ENCODE peak calls at places on chromosomes 6 and 20, in eight cellular contexts. One of them, this sample, is unnamed.

GRCh38 chr20:3431109-3431508 is 23.6 kb upstream of the DNAAF9 start:
- DNase-seq in transverse colon: no peak
- DNase-seq in A549: no peak
- DNase-seq in H1: no peak
- DNase-seq in ovary: no peak
- DNase-seq in adrenal gland: no peak
- DNase-seq in uterus: no peak
- DNase-seq in NB4: peak
- DNase-seq in this sample: no peak

GRCh38 chr20:24943731-24944130 is 5.3 kb upstream of the CST7 start:
- DNase-seq in adrenal gland: no peak
- DNase-seq in ovary: no peak
- DNase-seq in transverse colon: no peak
- DNase-seq in H1: no peak
- DNase-seq in NB4: no peak
- DNase-seq in uterus: no peak
- DNase-seq in A549: no peak
- DNase-seq in this sample: no peak

GRCh38 chr6:124964084-124964763 is 2.0 kb downstream of the RNF217 start:
- DNase-seq in adrenal gland: peak
- DNase-seq in H1: no peak
- DNase-seq in uterus: peak
- DNase-seq in A549: no peak
- DNase-seq in ovary: peak
- DNase-seq in NB4: no peak
- DNase-seq in transverse colon: peak
- DNase-seq in this sample: no peak

GRCh38 chr6:99308788-99309187 is 40.7 kb downstream of the FAXC start:
- DNase-seq in uterus: no peak
- DNase-seq in NB4: no peak
- DNase-seq in H1: no peak
- DNase-seq in transverse colon: no peak
- DNase-seq in ovary: no peak
- DNase-seq in adrenal gland: no peak
- DNase-seq in A549: no peak
- DNase-seq in this sample: no peak

GRCh38 chr20:44020406-44021148 is 105.9 kb downstream of the TOX2 start:
- DNase-seq in uterus: no peak
- DNase-seq in H1: peak
- DNase-seq in adrenal gland: no peak
- DNase-seq in ovary: no peak
- DNase-seq in transverse colon: no peak
- DNase-seq in A549: no peak
- DNase-seq in NB4: no peak
- DNase-seq in this sample: no peak

GRCh38 chr6:16184129-16184528 is 54.3 kb upstream of the GMPR start:
- DNase-seq in transverse colon: peak
- DNase-seq in adrenal gland: peak
- DNase-seq in A549: peak
- DNase-seq in NB4: peak
- DNase-seq in ovary: no peak
- DNase-seq in uterus: no peak
- DNase-seq in H1: no peak
- DNase-seq in this sample: no peak

GRCh38 chr6:107235521-107235920 is 120.2 kb upstream of the BEND3 start:
- DNase-seq in ovary: no peak
- DNase-seq in transverse colon: no peak
- DNase-seq in uterus: no peak
- DNase-seq in adrenal gland: no peak
- DNase-seq in A549: no peak
- DNase-seq in NB4: no peak
- DNase-seq in H1: no peak
- DNase-seq in this sample: no peak

GRCh38 chr6:32854376-32855178 is 585 bp downstream of the PSMB9 start:
- DNase-seq in uterus: peak
- DNase-seq in H1: no peak
- DNase-seq in A549: peak
- DNase-seq in adrenal gland: no peak
- DNase-seq in NB4: peak
- DNase-seq in transverse colon: peak
- DNase-seq in ovary: peak
- DNase-seq in this sample: peak

GRCh38 chr6:114096553-114097172 is 125.7 kb upstream of the HDAC2 start:
- DNase-seq in NB4: peak
- DNase-seq in A549: peak
- DNase-seq in transverse colon: no peak
- DNase-seq in adrenal gland: no peak
- DNase-seq in uterus: no peak
- DNase-seq in ovary: no peak
- DNase-seq in H1: no peak
- DNase-seq in this sample: no peak

GRCh38 chr6:134020543-134020942 is 31.9 kb downstream of the SLC2A12 start:
- DNase-seq in ovary: no peak
- DNase-seq in transverse colon: no peak
- DNase-seq in adrenal gland: no peak
- DNase-seq in H1: no peak
- DNase-seq in A549: no peak
- DNase-seq in uterus: no peak
- DNase-seq in NB4: no peak
- DNase-seq in this sample: no peak

GRCh38 chr20:56974499-56975250 is 291.8 kb downstream of the BMP7 start:
- DNase-seq in A549: peak
- DNase-seq in transverse colon: peak
- DNase-seq in H1: peak
- DNase-seq in uterus: peak
- DNase-seq in NB4: peak
- DNase-seq in ovary: no peak
- DNase-seq in adrenal gland: peak
- DNase-seq in this sample: peak

GRCh38 chr6:26330835-26331808 is 33.9 kb upstream of the BTN3A2 start:
- DNase-seq in adrenal gland: no peak
- DNase-seq in transverse colon: no peak
- DNase-seq in uterus: no peak
- DNase-seq in A549: no peak
- DNase-seq in H1: no peak
- DNase-seq in ovary: no peak
- DNase-seq in NB4: peak
- DNase-seq in this sample: no peak

GRCh38 chr6:157912326-157912725 is 69.3 kb upstream of the SYNJ2 start:
- DNase-seq in H1: no peak
- DNase-seq in NB4: no peak
- DNase-seq in adrenal gland: no peak
- DNase-seq in ovary: peak
- DNase-seq in transverse colon: no peak
- DNase-seq in A549: no peak
- DNase-seq in uterus: peak
- DNase-seq in this sample: peak

GRCh38 chr6:128487746-128488145 is 32.7 kb downstream of the PTPRK start:
- DNase-seq in A549: no peak
- DNase-seq in uterus: no peak
- DNase-seq in ovary: no peak
- DNase-seq in H1: no peak
- DNase-seq in transverse colon: no peak
- DNase-seq in adrenal gland: no peak
- DNase-seq in NB4: no peak
- DNase-seq in this sample: no peak

GRCh38 chr6:41182069-41183034 is 18.6 kb downstream of the TREML2 start:
- DNase-seq in uterus: no peak
- DNase-seq in A549: peak
- DNase-seq in adrenal gland: peak
- DNase-seq in NB4: peak
- DNase-seq in H1: no peak
- DNase-seq in ovary: no peak
- DNase-seq in transverse colon: peak
- DNase-seq in this sample: peak

GRCh38 chr20:58179432-58180099 is 48.9 kb downstream of the ANKRD60 start:
- DNase-seq in ovary: peak
- DNase-seq in transverse colon: peak
- DNase-seq in NB4: peak
- DNase-seq in H1: peak
- DNase-seq in uterus: peak
- DNase-seq in A549: peak
- DNase-seq in adrenal gland: peak
- DNase-seq in this sample: peak

GRCh38 chr6:3264356-3264755 is 5.6 kb downstream of the PSMG4 start:
- DNase-seq in adrenal gland: no peak
- DNase-seq in A549: no peak
- DNase-seq in H1: no peak
- DNase-seq in ovary: no peak
- DNase-seq in uterus: no peak
- DNase-seq in NB4: no peak
- DNase-seq in transverse colon: no peak
- DNase-seq in this sample: no peak
- TF ChIP-seq POLR2A in adrenal gland: no peak
- TF ChIP-seq POLR2A in A549: no peak
- TF ChIP-seq POLR2A in H1: no peak
- TF ChIP-seq POLR2A in ovary: no peak
- TF ChIP-seq POLR2A in uterus: no peak
- TF ChIP-seq POLR2A in NB4: no peak
- TF ChIP-seq POLR2A in transverse colon: no peak
- TF ChIP-seq POLR2A in this sample: no peak

GRCh38 chr20:63496404-63497120 is 2.3 kb downstream of the EEF1A2 start:
- DNase-seq in uterus: no peak
- DNase-seq in ovary: no peak
- DNase-seq in NB4: no peak
- DNase-seq in transverse colon: no peak
- DNase-seq in A549: no peak
- DNase-seq in adrenal gland: no peak
- DNase-seq in H1: no peak
- DNase-seq in this sample: no peak

GRCh38 chr20:63494420-63495166 is 4.3 kb downstream of the EEF1A2 start:
- DNase-seq in NB4: no peak
- DNase-seq in A549: no peak
- DNase-seq in adrenal gland: no peak
- DNase-seq in uterus: no peak
- DNase-seq in H1: no peak
- DNase-seq in ovary: no peak
- DNase-seq in transverse colon: no peak
- DNase-seq in this sample: no peak

GRCh38 chr20:63495771-63496403 is 3.0 kb downstream of the EEF1A2 start:
- DNase-seq in adrenal gland: peak
- DNase-seq in H1: no peak
- DNase-seq in NB4: peak
- DNase-seq in uterus: peak
- DNase-seq in A549: peak
- DNase-seq in ovary: peak
- DNase-seq in transverse colon: peak
- DNase-seq in this sample: no peak

GRCh38 chr20:63494084-63494419 is 4.8 kb downstream of the EEF1A2 start:
- DNase-seq in H1: no peak
- DNase-seq in uterus: no peak
- DNase-seq in transverse colon: no peak
- DNase-seq in NB4: no peak
- DNase-seq in A549: no peak
- DNase-seq in ovary: no peak
- DNase-seq in adrenal gland: no peak
- DNase-seq in this sample: no peak

GRCh38 chr20:63495167-63495720 is 3.6 kb downstream of the EEF1A2 start:
- DNase-seq in transverse colon: no peak
- DNase-seq in A549: no peak
- DNase-seq in uterus: no peak
- DNase-seq in adrenal gland: no peak
- DNase-seq in ovary: no peak
- DNase-seq in H1: no peak
- DNase-seq in NB4: no peak
- DNase-seq in this sample: no peak
- TF ChIP-seq POLR2A in transverse colon: no peak
- TF ChIP-seq POLR2A in A549: no peak
- TF ChIP-seq POLR2A in uterus: no peak
- TF ChIP-seq POLR2A in adrenal gland: no peak
- TF ChIP-seq POLR2A in ovary: no peak
- TF ChIP-seq POLR2A in H1: no peak
- TF ChIP-seq POLR2A in NB4: no peak
- TF ChIP-seq POLR2A in this sample: no peak

DNA sequence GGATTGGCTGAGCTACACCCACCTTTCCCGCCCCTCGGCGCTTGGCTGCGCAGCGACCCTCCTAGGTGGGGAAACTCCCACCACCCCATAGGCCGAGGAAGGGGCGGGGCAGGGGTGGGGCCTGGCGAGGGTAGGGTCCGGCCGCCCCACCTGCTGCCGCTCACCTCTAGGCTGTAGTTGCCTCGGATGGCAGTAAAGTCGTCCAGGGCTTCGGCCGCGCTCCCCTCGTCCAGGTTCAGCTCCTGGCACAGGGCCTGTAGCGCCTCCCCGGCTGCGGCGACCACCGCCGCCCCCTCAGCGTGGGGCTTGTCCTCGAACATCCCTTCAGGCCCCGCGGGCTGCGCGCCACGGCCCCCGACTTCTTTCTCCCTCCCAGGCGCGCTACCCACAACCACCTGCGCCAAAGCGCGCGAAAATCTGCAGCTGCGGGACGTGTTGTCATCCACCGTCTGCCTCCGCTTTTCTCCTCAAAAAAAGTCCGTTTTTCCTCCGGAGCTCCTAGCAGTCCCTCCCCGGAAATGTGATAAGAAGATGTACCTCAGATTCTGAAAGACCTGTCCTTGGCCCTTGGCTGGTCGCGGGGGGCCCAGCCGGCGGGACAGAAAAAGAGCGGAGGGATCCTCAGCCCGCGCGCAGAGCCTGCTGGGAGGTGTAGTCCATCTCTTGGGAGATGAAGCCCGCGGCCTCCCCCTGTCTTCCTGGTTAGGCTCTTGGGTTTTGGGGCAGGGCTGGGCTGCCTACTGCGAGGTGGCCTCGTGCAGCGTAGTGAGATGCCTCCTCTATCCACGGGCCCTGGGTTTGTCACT is at the start of gene RBL1:
- DNase-seq in uterus: peak
- DNase-seq in A549: peak
- DNase-seq in adrenal gland: peak
- DNase-seq in ovary: peak
- DNase-seq in transverse colon: peak
- DNase-seq in H1: peak
- DNase-seq in NB4: peak
- DNase-seq in this sample: peak
- TF ChIP-seq POLR2A in uterus: peak
- TF ChIP-seq POLR2A in A549: peak
- TF ChIP-seq POLR2A in adrenal gland: no peak
- TF ChIP-seq POLR2A in ovary: no peak
- TF ChIP-seq POLR2A in transverse colon: peak
- TF ChIP-seq POLR2A in H1: peak
- TF ChIP-seq POLR2A in NB4: peak
- TF ChIP-seq POLR2A in this sample: peak

DNA sequence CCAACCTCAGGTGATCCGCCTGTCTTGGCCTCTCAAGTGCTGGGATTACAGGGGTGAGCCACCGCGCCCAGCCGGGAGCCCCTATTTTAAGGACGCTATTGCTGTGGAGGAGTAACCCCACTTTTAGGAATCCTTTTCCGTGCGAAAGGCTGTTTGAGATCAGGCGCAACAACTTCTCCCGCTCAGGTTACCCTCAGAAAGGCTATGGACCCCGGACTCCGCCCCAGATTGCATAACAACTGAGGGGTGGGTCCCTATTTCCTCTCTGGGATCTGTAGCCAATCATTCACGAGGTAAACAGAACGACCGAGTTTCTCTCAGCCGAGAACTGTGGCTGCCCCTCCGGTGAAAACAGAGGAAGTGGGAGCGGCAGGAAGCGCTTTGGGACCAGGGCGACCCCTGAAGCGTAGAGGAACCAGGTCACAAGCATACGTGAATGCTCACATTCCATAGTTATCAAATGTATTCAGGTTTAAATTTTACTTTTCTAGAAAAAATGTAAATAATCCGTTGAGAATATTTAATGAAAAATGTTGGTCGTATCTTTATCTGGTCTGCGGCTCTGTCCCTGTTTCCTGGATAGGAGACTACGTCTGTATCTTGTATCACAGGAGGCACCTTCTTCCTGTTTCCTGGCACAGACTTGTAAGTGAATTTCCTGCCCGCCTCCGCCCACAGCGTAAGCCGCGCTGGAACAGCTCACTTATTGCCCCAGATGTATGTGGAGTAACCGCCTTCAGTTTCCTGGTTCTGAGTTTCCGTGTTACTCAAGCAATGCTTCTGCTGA is 26.9 kb downstream of the HLA-E start:
- DNase-seq in adrenal gland: peak
- DNase-seq in uterus: peak
- DNase-seq in NB4: peak
- DNase-seq in transverse colon: peak
- DNase-seq in A549: peak
- DNase-seq in H1: peak
- DNase-seq in ovary: peak
- DNase-seq in this sample: peak
- TF ChIP-seq POLR2A in adrenal gland: no peak
- TF ChIP-seq POLR2A in uterus: peak
- TF ChIP-seq POLR2A in NB4: peak
- TF ChIP-seq POLR2A in transverse colon: peak
- TF ChIP-seq POLR2A in A549: no peak
- TF ChIP-seq POLR2A in H1: peak
- TF ChIP-seq POLR2A in ovary: peak
- TF ChIP-seq POLR2A in this sample: no peak